ENCODE peak calls at places on chromosomes 5 and 9, in six cellular contexts. O is Kasumi-1, C is esophagus muscularis mucosa, D is left ventricle myocardium inferior, H is IMR-90, J is left lung. Z is an unnamed sample.

GRCh38 chr9:12882430-12882829 is 107.6 kb downstream of the LURAP1L start:
- DNase-seq in J (no peak), C (no peak), D (no peak), H (peak), O (no peak), Z (no peak)

GRCh38 chr5:121967187-121967586 is 5.4 kb downstream of the SRFBP1 start:
- DNase-seq in J (no peak), H (peak), D (no peak), C (no peak), O (peak), Z (no peak)

GRCh38 chr9:133972041-133972970 is 19.8 kb downstream of the VAV2 start:
- DNase-seq in D (no peak), H (no peak), C (no peak), O (no peak), J (peak), Z (peak)

GRCh38 chr5:109145139-109145538 is 264.6 kb downstream of the PJA2 start:
- DNase-seq in C (no peak), O (no peak), J (no peak), H (no peak), D (no peak), Z (no peak)

GRCh38 chr5:149550267-149550582 is 1.0 kb downstream of the CSNK1A1 start:
- DNase-seq in O (peak), D (no peak), H (peak), C (no peak), J (no peak), Z (no peak)

GRCh38 chr9:91234523-91234922 is 127.2 kb downstream of the AUH start:
- DNase-seq in J (no peak), D (no peak), H (peak), C (no peak), O (no peak), Z (no peak)

GRCh38 chr5:41843456-41844112 is 26.6 kb downstream of the OXCT1 start:
- DNase-seq in C (no peak), D (no peak), O (peak), J (no peak), H (peak), Z (no peak)

GRCh38 chr9:125752070-125752628 is 5.0 kb downstream of the PBX3 start:
- DNase-seq in D (no peak), J (no peak), O (no peak), C (no peak), H (no peak), Z (no peak)

GRCh38 chr9:110030632-110031031 is 177.3 kb downstream of the C9orf152 start:
- DNase-seq in H (peak), J (no peak), D (no peak), O (no peak), C (no peak), Z (no peak)

GRCh38 chr5:93884254-93884653 is 142.9 kb upstream of the POU5F2 start:
- DNase-seq in H (no peak), J (no peak), D (no peak), C (no peak), O (no peak), Z (no peak)

GRCh38 chr5:177249761-177250537 is 53.6 kb downstream of the RAB24 start:
- DNase-seq in O (no peak), C (no peak), J (no peak), D (no peak), H (no peak), Z (no peak)

GRCh38 chr5:142795246-142795645 is 25.1 kb downstream of the ARHGAP26 start:
- DNase-seq in C (no peak), H (no peak), D (no peak), J (no peak), O (peak), Z (no peak)

GRCh38 chr5:116370149-116370548 is 204.5 kb downstream of the SEMA6A start:
- DNase-seq in O (no peak), J (no peak), H (no peak), C (no peak), D (no peak), Z (no peak)

GRCh38 chr5:154475613-154476342 is 2.2 kb downstream of the HAND1 start:
- DNase-seq in D (no peak), J (no peak), H (no peak), C (no peak), O (no peak), Z (no peak)

GRCh38 chr5:163163858-163164257 is 273.5 kb upstream of the CCNG1 start:
- DNase-seq in C (no peak), D (no peak), H (no peak), J (no peak), O (no peak), Z (no peak)

GRCh38 chr5:127423173-127423798 is 94.2 kb upstream of the PRRC1 start:
- DNase-seq in D (no peak), C (no peak), H (no peak), J (no peak), O (no peak), Z (no peak)

GRCh38 chr5:86320266-86320665 is 297.5 kb upstream of the COX7C start:
- DNase-seq in O (no peak), J (no peak), H (no peak), C (no peak), D (no peak), Z (no peak)

GRCh38 chr9:71819115-71819739 is 50.9 kb upstream of the CEMIP2 start:
- DNase-seq in J (no peak), H (peak), D (no peak), C (no peak), O (peak), Z (no peak)

GRCh38 chr9:14985419-14985818 is 75.2 kb upstream of the FREM1 start:
- DNase-seq in C (no peak), H (no peak), O (no peak), J (no peak), D (no peak), Z (no peak)

GRCh38 chr5:137960141-137960540 is 70.9 kb downstream of the PKD2L2 start:
- DNase-seq in D (no peak), O (no peak), J (no peak), C (no peak), H (no peak), Z (no peak)

GRCh38 chr9:15206949-15207696 is 99.9 kb downstream of the TTC39B start:
- DNase-seq in O (peak), H (no peak), D (no peak), C (no peak), J (no peak), Z (no peak)

GRCh38 chr9:130500340-130500771 is 55.6 kb downstream of the ASS1 start:
- DNase-seq in C (no peak), D (no peak), H (no peak), J (no peak), O (no peak), Z (no peak)

GRCh38 chr5:139915834-139916233 is 120.2 kb downstream of the PSD2 start:
- DNase-seq in D (no peak), H (no peak), C (no peak), O (no peak), J (no peak), Z (no peak)

GRCh38 chr9:69556707-69557106 is 115.5 kb downstream of the APBA1 start:
- DNase-seq in J (no peak), C (no peak), H (no peak), D (no peak), O (no peak), Z (no peak)

GRCh38 chr9:136543830-136544548 is 1.9 kb downstream of the NOTCH1 start:
- DNase-seq in J (no peak), H (no peak), D (no peak), O (no peak), C (no peak), Z (no peak)

GRCh38 chr5:127833999-127834953 is 131.1 kb downstream of the CCDC192 start:
- DNase-seq in J (no peak), H (no peak), D (no peak), C (no peak), O (no peak), Z (no peak)

GRCh38 chr5:72281430-72281763 is 38.6 kb downstream of the MRPS27 start:
- DNase-seq in O (no peak), J (no peak), C (no peak), H (no peak), D (no peak), Z (no peak)

GRCh38 chr9:117945286-117945685 is 241.1 kb downstream of the TLR4 start:
- DNase-seq in H (no peak), D (no peak), J (no peak), O (no peak), C (no peak), Z (no peak)

GRCh38 chr9:110104201-110104845 is 103.6 kb downstream of the C9orf152 start:
- DNase-seq in J (no peak), C (no peak), D (no peak), H (peak), O (no peak), Z (no peak)